ENCODE peak calls at places on chromosomes 7 and 10, in five cellular contexts. X is OCI-LY7, B is GM12865, U is Calu3, M is dermis blood vessel endothelial cell. T is an unnamed sample.

GRCh38 chr10:117134084-117135025 is 3.7 kb downstream of the VAX1 start:
- DNase-seq in M (peak), U (no peak), B (no peak), X (no peak), T (peak)

GRCh38 chr7:2049111-2049781 is 183.5 kb downstream of the MAD1L1 start:
- DNase-seq in U (no peak), M (no peak), B (no peak), X (no peak), T (no peak)

GRCh38 chr10:11882646-11883375 is 59.7 kb downstream of the PROSER2 start:
- DNase-seq in X (no peak), U (no peak), B (no peak), M (no peak), T (no peak)

GRCh38 chr10:126929391-126929790 is 24.2 kb downstream of the DOCK1 start:
- DNase-seq in M (no peak), U (no peak), X (no peak), B (no peak), T (no peak)

GRCh38 chr10:7887417-7887816 is 69.1 kb downstream of the TAF3 start:
- DNase-seq in M (no peak), U (no peak), B (no peak), X (no peak), T (no peak)

GRCh38 chr10:102231357-102232318 is 5.5 kb downstream of the ELOVL3 start:
- DNase-seq in B (peak), X (peak), U (peak), M (peak), T (peak)

GRCh38 chr7:122886357-122887081 is at the start of gene CADPS2:
- DNase-seq in M (peak), B (peak), U (peak), X (no peak), T (peak)

GRCh38 chr7:48106906-48107659 is 18.0 kb downstream of the UPP1 start:
- DNase-seq in X (no peak), B (no peak), U (no peak), M (no peak), T (no peak)

GRCh38 chr10:43225004-43225786 is 41.7 kb downstream of the RASGEF1A start:
- DNase-seq in X (no peak), U (no peak), B (no peak), M (no peak), T (no peak)

GRCh38 chr7:27242580-27243339 is at the start of gene EVX1:
- DNase-seq in B (no peak), M (no peak), X (no peak), U (peak), T (peak)

GRCh38 chr10:50618624-50619023 is 5.1 kb downstream of the SGMS1 start:
- DNase-seq in B (peak), M (no peak), X (peak), U (no peak), T (no peak)

GRCh38 chr10:7311256-7312178 is 99.3 kb downstream of the SFMBT2 start:
- DNase-seq in U (peak), M (peak), X (no peak), B (no peak), T (no peak)

GRCh38 chr10:133125901-133126300 is 34.1 kb upstream of the KNDC1 start:
- DNase-seq in X (no peak), U (no peak), M (no peak), B (no peak), T (no peak)

GRCh38 chr7:67100956-67101361 is 104.3 kb downstream of the TYW1 start:
- DNase-seq in B (no peak), U (no peak), X (no peak), M (no peak), T (no peak)

GRCh38 chr7:142581341-142581740 is 167.9 kb upstream of the PRSS1 start:
- DNase-seq in M (no peak), U (no peak), X (peak), B (peak), T (peak)

GRCh38 chr7:154903083-154903731 is 99.7 kb downstream of the PAXIP1 start:
- DNase-seq in M (no peak), U (no peak), X (no peak), B (no peak), T (no peak)

GRCh38 chr7:36315309-36315948 is 74.2 kb upstream of the ANLN start:
- DNase-seq in U (peak), M (peak), B (no peak), X (peak), T (no peak)

GRCh38 chr10:74006269-74006668 is 8.4 kb downstream of the VCL start:
- DNase-seq in X (no peak), U (no peak), M (no peak), B (no peak), T (no peak)

GRCh38 chr7:41637051-41637450 is 65.8 kb downstream of the INHBA start:
- DNase-seq in U (no peak), X (no peak), B (no peak), M (no peak), T (no peak)

GRCh38 chr7:36153571-36154097 is 580 bp downstream of the EEPD1 start:
- DNase-seq in B (no peak), M (peak), X (no peak), U (peak), T (no peak)

GRCh38 chr7:10875081-10875480 is 98.6 kb upstream of the PHF14 start:
- DNase-seq in B (no peak), U (no peak), X (no peak), M (no peak), T (no peak)

GRCh38 chr10:12777840-12778585 is 223.5 kb downstream of the CCDC3 start:
- DNase-seq in B (no peak), U (no peak), X (no peak), M (no peak), T (no peak)

GRCh38 chr7:10934292-10934691 is 39.4 kb upstream of the PHF14 start:
- DNase-seq in X (no peak), U (no peak), M (no peak), B (no peak), T (no peak)

GRCh38 chr10:64449603-64450002 is 928.4 kb downstream of the REEP3 start:
- DNase-seq in U (no peak), B (no peak), X (no peak), M (no peak), T (no peak)

GRCh38 chr7:85025312-85025756 is 161.5 kb downstream of the SEMA3D start:
- DNase-seq in M (peak), U (no peak), X (no peak), B (peak), T (no peak)

GRCh38 chr7:150947761-150948680 is 30.1 kb downstream of the KCNH2 start:
- DNase-seq in X (no peak), M (no peak), B (no peak), U (no peak), T (no peak)

GRCh38 chr7:43647772-43648643 is 65.1 kb downstream of the STK17A start:
- DNase-seq in U (peak), B (peak), M (peak), X (peak), T (peak)

GRCh38 chr7:121797283-121798037 is 75.5 kb upstream of the PTPRZ1 start:
- DNase-seq in X (no peak), M (no peak), U (no peak), B (no peak), T (no peak)

GRCh38 chr7:69403169-69403568 is 195.1 kb upstream of the AUTS2 start:
- DNase-seq in M (no peak), X (peak), B (peak), U (no peak), T (no peak)

GRCh38 chr10:93481931-93482834 is at the start of gene MYOF:
- DNase-seq in B (peak), M (peak), U (peak), X (peak), T (peak)

GRCh38 chr7:19928247-19928646 is 154.8 kb upstream of the TMEM196 start:
- DNase-seq in M (no peak), B (peak), U (no peak), X (no peak), T (no peak)

GRCh38 chr10:11918384-11918783 is 95.2 kb downstream of the PROSER2 start:
- DNase-seq in X (no peak), B (no peak), M (no peak), U (no peak), T (no peak)

GRCh38 chr10:13062813-13063212 is 37.1 kb upstream of the OPTN start:
- DNase-seq in B (peak), X (no peak), U (no peak), M (no peak), T (no peak)

T was measured in stimulated activated naive CD8-positive, alpha-beta T cell treated with anti-CD3 and anti-CD28 coated beads, Interleukin-15, amount 100 ng/mL, for 72 hours.